ENCODE peak calls at places on chromosomes 13 and 19, in eight cellular contexts. G is left cardiac atrium; K is activated CD8-positive, alpha-beta memory T cell treated with anti-CD3 and anti-CD28 coated beads, Interleukin-2, amount 50 U/mL, for 4 hours; J is GM23248; L is NCI-H524; C is activated T-cell treated with anti-CD3 and anti-CD28 coated beads for 1 hour; O is stimulated activated CD8-positive, alpha-beta memory T cell treated with anti-CD3 and anti-CD28 coated beads, Interleukin-4, amount 100 ng/mL, for 24 hours; A is activated CD4-positive, alpha-beta T cell treated with anti-CD3 and anti-CD28 coated beads, Interleukin-2, amount 50 U/mL, for 48 hours. B is an unnamed sample.

GRCh38 chr19:56958428-56958827 is 117.9 kb upstream of the PEG3 start:
- DNase-seq in G (no peak), K (no peak), J (no peak), L (no peak), C (no peak), O (no peak), A (no peak), B (no peak)

GRCh38 chr13:99969934-99970760 is 1.4 kb downstream of the ZIC5 start:
- DNase-seq in G (no peak), K (peak; percentile 60), J (peak; percentile 71), L (peak; percentile 43), C (no peak), O (no peak), A (peak; percentile 40), B (peak; percentile 92)

GRCh38 chr13:24630851-24631341 is 49.3 kb upstream of the ATP12A start:
- DNase-seq in G (no peak), K (no peak), J (peak; percentile 42), L (no peak), C (no peak), O (no peak), A (no peak), B (peak; percentile 49)

GRCh38 chr13:57673197-57673596 is 41.7 kb downstream of the PCDH17 start:
- DNase-seq in G (no peak), K (no peak), J (no peak), L (no peak), C (no peak), O (no peak), A (no peak), B (peak; percentile 71)

GRCh38 chr13:58712191-58712590 is 1080.6 kb downstream of the PCDH17 start:
- DNase-seq in G (no peak), K (no peak), J (no peak), L (no peak), C (no peak), O (no peak), A (no peak), B (peak; percentile 80)

GRCh38 chr19:44735011-44735410 is 13.5 kb upstream of the BCL3 start:
- DNase-seq in G (no peak), K (no peak), J (peak; percentile 56), L (no peak), C (no peak), O (no peak), A (no peak), B (no peak)

GRCh38 chr13:33057019-33057785 is 41.0 kb downstream of the KL start:
- DNase-seq in G (peak; percentile 46), K (no peak), J (peak; percentile 45), L (peak; percentile 5), C (no peak), O (no peak), A (no peak), B (peak; percentile 52)

GRCh38 chr19:55254625-55254977 is 4.2 kb downstream of the PPP6R1 start:
- DNase-seq in G (no peak), K (no peak), J (no peak), L (no peak), C (no peak), O (no peak), A (no peak), B (no peak)

GRCh38 chr19:15666883-15667282 is 6.0 kb upstream of the CYP4F12 start:
- DNase-seq in G (no peak), K (no peak), J (no peak), L (no peak), C (no peak), O (no peak), A (no peak), B (no peak)

GRCh38 chr19:53422551-53422950 is 9.2 kb upstream of the ZNF761 start:
- DNase-seq in G (no peak), K (no peak), J (no peak), L (no peak), C (no peak), O (no peak), A (no peak), B (no peak)

GRCh38 chr13:112637017-112637801 is 49.3 kb upstream of the TUBGCP3 start:
- DNase-seq in G (no peak), K (no peak), J (no peak), L (no peak), C (no peak), O (no peak), A (no peak), B (no peak)

GRCh38 chr19:52735734-52736133 is 890 bp upstream of the ZNF611 start:
- DNase-seq in G (peak; percentile 90), K (no peak), J (peak; percentile 15), L (no peak), C (no peak), O (no peak), A (no peak), B (peak; percentile 90)

GRCh38 chr13:29754486-29754806 is 96.0 kb downstream of the UBL3 start:
- DNase-seq in G (no peak), K (no peak), J (peak; percentile 56), L (no peak), C (no peak), O (no peak), A (peak; percentile 37), B (no peak)

GRCh38 chr13:21526707-21527454 is 67.8 kb upstream of the ZDHHC20 start:
- DNase-seq in G (no peak), K (no peak), J (no peak), L (no peak), C (no peak), O (no peak), A (no peak), B (no peak)

B was measured in neural progenitor cell.